ENCODE peak calls at places on chromosomes 5 and 9, in four cellular contexts. One of them, this sample, is unnamed.

GRCh38 chr5:79236364-79236969 is 536 bp downstream of the JMY start:
- DNase-seq in HCT116: no peak
- DNase-seq in HepG2: no peak
- DNase-seq in K562: peak; percentile 56
- DNase-seq in this sample: no peak

GRCh38 chr5:116437922-116438578 is 136.6 kb downstream of the SEMA6A start:
- DNase-seq in HCT116: no peak
- DNase-seq in HepG2: no peak
- DNase-seq in K562: no peak
- DNase-seq in this sample: no peak

GRCh38 chr9:110427497-110428104 is 89.9 kb upstream of the TXNDC8 start:
- DNase-seq in HCT116: peak; percentile 42
- DNase-seq in HepG2: peak; percentile 18
- DNase-seq in K562: peak; percentile 38
- DNase-seq in this sample: no peak

GRCh38 chr5:2239237-2239910 is 356.6 kb upstream of the IRX4 start:
- DNase-seq in HCT116: no peak
- DNase-seq in HepG2: no peak
- DNase-seq in K562: no peak
- DNase-seq in this sample: no peak

GRCh38 chr5:104412649-104413240 is 850.2 kb upstream of the NUDT12 start:
- DNase-seq in HCT116: peak; percentile 21
- DNase-seq in HepG2: peak; percentile 20
- DNase-seq in K562: no peak
- DNase-seq in this sample: no peak

GRCh38 chr5:53971566-53971965 is 338.8 kb downstream of the ARL15 start:
- DNase-seq in HCT116: no peak
- DNase-seq in HepG2: no peak
- DNase-seq in K562: no peak
- DNase-seq in this sample: no peak

GRCh38 chr9:127393680-127394079 is 3.3 kb upstream of the SLC2A8 start:
- DNase-seq in HCT116: no peak
- DNase-seq in HepG2: no peak
- DNase-seq in K562: no peak
- DNase-seq in this sample: no peak

GRCh38 chr5:168132186-168132585 is 159.3 kb upstream of the WWC1 start:
- DNase-seq in HCT116: no peak
- DNase-seq in HepG2: no peak
- DNase-seq in K562: no peak
- DNase-seq in this sample: no peak

GRCh38 chr5:92861531-92862285 is 719.3 kb downstream of the NR2F1-AS1 start:
- DNase-seq in HCT116: no peak
- DNase-seq in HepG2: no peak
- DNase-seq in K562: no peak
- DNase-seq in this sample: no peak

GRCh38 chr5:154612666-154613065 is 134.6 kb upstream of the HAND1 start:
- DNase-seq in HCT116: no peak
- DNase-seq in HepG2: no peak
- DNase-seq in K562: no peak
- DNase-seq in this sample: no peak

GRCh38 chr5:135116146-135116545 is 82.1 kb upstream of the PITX1 start:
- DNase-seq in HCT116: no peak
- DNase-seq in HepG2: no peak
- DNase-seq in K562: no peak
- DNase-seq in this sample: no peak

GRCh38 chr5:150590979-150591411 is 49.5 kb upstream of the SYNPO start:
- DNase-seq in HCT116: no peak
- DNase-seq in HepG2: no peak
- DNase-seq in K562: no peak
- DNase-seq in this sample: no peak

GRCh38 chr5:12246016-12246415 is 341.8 kb upstream of the CTNND2 start:
- DNase-seq in HCT116: no peak
- DNase-seq in HepG2: no peak
- DNase-seq in K562: no peak
- DNase-seq in this sample: no peak

GRCh38 chr9:2109066-2109650 is 94.0 kb downstream of the SMARCA2 start:
- DNase-seq in HCT116: no peak
- DNase-seq in HepG2: no peak
- DNase-seq in K562: no peak
- DNase-seq in this sample: no peak

GRCh38 chr5:146697211-146697610 is 181.2 kb upstream of the GPR151 start:
- DNase-seq in HCT116: no peak
- DNase-seq in HepG2: no peak
- DNase-seq in K562: no peak
- DNase-seq in this sample: no peak

GRCh38 chr9:89701221-89701798 is 96.5 kb downstream of the GADD45G start:
- DNase-seq in HCT116: no peak
- DNase-seq in HepG2: no peak
- DNase-seq in K562: no peak
- DNase-seq in this sample: peak; percentile 73

GRCh38 chr9:81613002-81613750 is 76.2 kb downstream of the TLE1 start:
- DNase-seq in HCT116: no peak
- DNase-seq in HepG2: no peak
- DNase-seq in K562: no peak
- DNase-seq in this sample: no peak

GRCh38 chr5:137372386-137373160 is 126.6 kb downstream of the SPOCK1 start:
- DNase-seq in HCT116: no peak
- DNase-seq in HepG2: no peak
- DNase-seq in K562: no peak
- DNase-seq in this sample: no peak
- TF ChIP-seq ZNF274 in HCT116: no peak
- TF ChIP-seq ZNF274 in HepG2: no peak
- TF ChIP-seq ZNF274 in K562: no peak
- TF ChIP-seq ZNF274 in this sample: no peak

GRCh38 chr5:181088289-181088688 is 42.7 kb downstream of the OR2V1 start:
- DNase-seq in HCT116: peak; percentile 42
- DNase-seq in HepG2: no peak
- DNase-seq in K562: peak; percentile 76
- DNase-seq in this sample: no peak
- TF ChIP-seq ZNF274 in HCT116: no peak
- TF ChIP-seq ZNF274 in HepG2: no peak
- TF ChIP-seq ZNF274 in K562: no peak
- TF ChIP-seq ZNF274 in this sample: no peak

GRCh38 chr5:14525397-14525796 is 56.2 kb upstream of the OTULINL start:
- DNase-seq in HCT116: no peak
- DNase-seq in HepG2: no peak
- DNase-seq in K562: no peak
- DNase-seq in this sample: no peak
- TF ChIP-seq ZNF274 in HCT116: no peak
- TF ChIP-seq ZNF274 in HepG2: no peak
- TF ChIP-seq ZNF274 in K562: no peak
- TF ChIP-seq ZNF274 in this sample: no peak

GRCh38 chr5:126926152-126926551 is 104.2 kb downstream of the MARCHF3 start:
- DNase-seq in HCT116: no peak
- DNase-seq in HepG2: no peak
- DNase-seq in K562: no peak
- DNase-seq in this sample: no peak
- TF ChIP-seq ZNF274 in HCT116: no peak
- TF ChIP-seq ZNF274 in HepG2: no peak
- TF ChIP-seq ZNF274 in K562: no peak
- TF ChIP-seq ZNF274 in this sample: no peak